ENCODE peak calls at places on chromosomes 5 and 9, in five cellular contexts. E is PC-3, J is mammary epithelial cell, D is astrocyte, S is GM23248. Z is an unnamed sample.

GRCh38 chr5:142472306-142472951 is 147.6 kb upstream of the SPRY4 start:
- DNase-seq in E (peak), J (peak), D (peak), S (peak), Z (peak)

GRCh38 chr5:150142800-150143724 is 12.6 kb downstream of the PDGFRB start:
- DNase-seq in E (peak), J (peak), D (peak), S (peak), Z (no peak)

GRCh38 chr5:34571380-34572041 is 84.6 kb upstream of the RAI14 start:
- DNase-seq in E (no peak), J (peak), D (peak), S (peak), Z (no peak)

GRCh38 chr9:35518212-35518917 is 28.5 kb downstream of the RUSC2 start:
- DNase-seq in E (peak), J (peak), D (peak), S (peak), Z (peak)

GRCh38 chr9:97853056-97853843 is at the start of gene FOXE1:
- DNase-seq in E (no peak), J (peak), D (no peak), S (no peak), Z (no peak)

GRCh38 chr9:86749530-86750275 is 197.6 kb downstream of the GAS1 start:
- DNase-seq in E (no peak), J (no peak), D (peak), S (peak), Z (no peak)

GRCh38 chr5:10866913-10867312 is 105.9 kb upstream of the DAP start:
- DNase-seq in E (peak), J (no peak), D (no peak), S (no peak), Z (no peak)

GRCh38 chr5:75048457-75048953 is 3.9 kb downstream of the GCNT4 start:
- DNase-seq in E (no peak), J (no peak), D (peak), S (peak), Z (no peak)

GRCh38 chr9:75238311-75238976 is 150.1 kb downstream of the OSTF1 start:
- DNase-seq in E (peak), J (peak), D (peak), S (peak), Z (no peak)

GRCh38 chr5:176670449-176670848 is 23.2 kb downstream of the TSPAN17 start:
- DNase-seq in E (no peak), J (no peak), D (no peak), S (no peak), Z (no peak)

GRCh38 chr9:133705576-133705975 is 32.6 kb downstream of the SARDH start:
- DNase-seq in E (no peak), J (no peak), D (no peak), S (no peak), Z (no peak)

GRCh38 chr5:98309785-98310566 is 463.5 kb upstream of the RGMB start:
- DNase-seq in E (peak), J (peak), D (peak), S (peak), Z (peak)

GRCh38 chr9:75889577-75889976 is 896 bp upstream of the PCSK5 start:
- DNase-seq in E (no peak), J (no peak), D (no peak), S (no peak), Z (no peak)

GRCh38 chr9:35756275-35756742 is 2.2 kb upstream of the MSMP start:
- DNase-seq in E (peak), J (no peak), D (no peak), S (no peak), Z (no peak)

GRCh38 chr5:16916262-16916878 is 19.7 kb downstream of the MYO10 start:
- DNase-seq in E (peak), J (peak), D (peak), S (peak), Z (no peak)

GRCh38 chr9:121885345-121885901 is 207.7 kb downstream of the TTLL11 start:
- DNase-seq in E (no peak), J (no peak), D (peak), S (no peak), Z (no peak)

GRCh38 chr5:2110934-2111462 is 228.3 kb upstream of the IRX4 start:
- DNase-seq in E (no peak), J (no peak), D (no peak), S (no peak), Z (no peak)

GRCh38 chr9:38022203-38022602 is 46.8 kb downstream of the SHB start:
- DNase-seq in E (no peak), J (no peak), D (no peak), S (no peak), Z (no peak)

GRCh38 chr5:125408582-125409069 is 662.2 kb upstream of the ZNF608 start:
- DNase-seq in E (peak), J (peak), D (peak), S (peak), Z (peak)

GRCh38 chr5:39214912-39215709 is 4.3 kb downstream of the FYB1 start:
- DNase-seq in E (no peak), J (no peak), D (no peak), S (no peak), Z (no peak)

GRCh38 chr9:21854594-21854993 is 52.2 kb downstream of the MTAP start:
- DNase-seq in E (peak), J (peak), D (peak), S (peak), Z (no peak)

GRCh38 chr9:96342553-96343245 is 40.7 kb upstream of the HSD17B3 start:
- DNase-seq in E (no peak), J (no peak), D (no peak), S (no peak), Z (no peak)

GRCh38 chr5:78458843-78459242 is 98.4 kb downstream of the SCAMP1 start:
- DNase-seq in E (no peak), J (no peak), D (no peak), S (no peak), Z (no peak)

GRCh38 chr9:87714819-87715218 is 11.1 kb upstream of the CTSL start:
- DNase-seq in E (peak), J (peak), D (peak), S (peak), Z (no peak)

GRCh38 chr5:77168187-77168883 is 42.1 kb upstream of the PDE8B start:
- DNase-seq in E (peak), J (no peak), D (no peak), S (peak), Z (no peak)

GRCh38 chr5:133523013-133523658 is 89.2 kb downstream of the FSTL4 start:
- DNase-seq in E (no peak), J (no peak), D (no peak), S (no peak), Z (no peak)

GRCh38 chr9:134487066-134487710 is 154.4 kb upstream of the COL5A1 start:
- DNase-seq in E (no peak), J (no peak), D (no peak), S (no peak), Z (no peak)

GRCh38 chr5:66697796-66698564 is 101.8 kb downstream of the MAST4 start:
- DNase-seq in E (no peak), J (no peak), D (no peak), S (no peak), Z (no peak)

GRCh38 chr5:88944751-88945507 is 61.9 kb upstream of the MEF2C start:
- DNase-seq in E (peak), J (no peak), D (peak), S (peak), Z (no peak)

GRCh38 chr9:108953983-108954574 is 19.9 kb downstream of the ABITRAM start:
- DNase-seq in E (peak), J (peak), D (peak), S (peak), Z (no peak)

GRCh38 chr9:92342825-92343488 is 17.2 kb downstream of the CENPP start:
- DNase-seq in E (peak), J (no peak), D (peak), S (peak), Z (no peak)

GRCh38 chr9:126775926-126776325 is 28.9 kb upstream of the ZBTB43 start:
- DNase-seq in E (peak), J (no peak), D (no peak), S (no peak), Z (no peak)

GRCh38 chr9:107284636-107285035 is 1.6 kb downstream of the RAD23B start:
- DNase-seq in E (no peak), J (no peak), D (no peak), S (peak), Z (no peak)

GRCh38 chr9:89527084-89527483 is 29.2 kb upstream of the SEMA4D start:
- DNase-seq in E (no peak), J (no peak), D (no peak), S (no peak), Z (no peak)

GRCh38 chr5:139492700-139493192 is 10.2 kb upstream of the STING1 start:
- DNase-seq in E (peak), J (peak), D (peak), S (peak), Z (no peak)

GRCh38 chr5:141958113-141958512 is at the start of gene PCDH12:
- DNase-seq in E (no peak), J (no peak), D (no peak), S (peak), Z (no peak)

GRCh38 chr5:159094745-159095144 is 5.0 kb downstream of the EBF1 start:
- DNase-seq in E (peak), J (no peak), D (peak), S (peak), Z (no peak)

GRCh38 chr9:94740191-94740874 is 13.8 kb downstream of the AOPEP start:
- DNase-seq in E (no peak), J (no peak), D (no peak), S (no peak), Z (no peak)

GRCh38 chr9:73114058-73114457 is 37.6 kb upstream of the ANXA1 start:
- DNase-seq in E (no peak), J (no peak), D (no peak), S (no peak), Z (no peak)

GRCh38 chr9:136133959-136134484 is 15.3 kb upstream of the TMEM250 start:
- DNase-seq in E (no peak), J (no peak), D (no peak), S (no peak), Z (no peak)

GRCh38 chr9:136133191-136133958 is 14.7 kb upstream of the TMEM250 start:
- DNase-seq in E (no peak), J (no peak), D (no peak), S (peak), Z (no peak)

GRCh38 chr9:136129176-136129575 is 10.5 kb upstream of the TMEM250 start:
- DNase-seq in E (no peak), J (no peak), D (no peak), S (no peak), Z (no peak)

GRCh38 chr9:136132500-136133050 is 13.9 kb upstream of the TMEM250 start:
- DNase-seq in E (no peak), J (no peak), D (no peak), S (no peak), Z (no peak)

GRCh38 chr9:136131629-136132499 is 13.2 kb upstream of the TMEM250 start:
- DNase-seq in E (no peak), J (no peak), D (no peak), S (no peak), Z (no peak)
- TF ChIP-seq EZH2 in E (no peak), J (no peak), D (peak), S (peak), Z (peak)

GRCh38 chr9:33288235-33288634 is 2.1 kb upstream of the NFX1 start:
- DNase-seq in E (no peak), J (no peak), D (no peak), S (no peak), Z (no peak)

GRCh38 chr9:33290247-33290993 is at the start of gene NFX1:
- DNase-seq in E (peak), J (peak), D (peak), S (peak), Z (peak)

GRCh38 chr9:33289501-33289900 is 815 bp upstream of the NFX1 start:
- DNase-seq in E (no peak), J (no peak), D (no peak), S (peak), Z (no peak)

GRCh38 chr9:33289936-33290246 is 425 bp upstream of the NFX1 start:
- DNase-seq in E (no peak), J (no peak), D (no peak), S (no peak), Z (no peak)

GRCh38 chr9:33288828-33289483 is 1.4 kb upstream of the NFX1 start:
- DNase-seq in E (no peak), J (no peak), D (no peak), S (no peak), Z (no peak)
- H3K4me2 ChIP-seq in E (peak), J (no peak), D (peak), S (no peak), Z (no peak)

GRCh38 chr5:91367908-91368648 is 15.0 kb downstream of the ARRDC3 start:
- DNase-seq in E (no peak), J (no peak), D (no peak), S (no peak), Z (no peak)

GRCh38 chr5:91367374-91367773 is 15.7 kb downstream of the ARRDC3 start:
- DNase-seq in E (no peak), J (no peak), D (no peak), S (no peak), Z (no peak)

GRCh38 chr5:91366571-91366970 is 16.5 kb downstream of the ARRDC3 start:
- DNase-seq in E (no peak), J (no peak), D (no peak), S (peak), Z (no peak)

GRCh38 chr5:91373016-91373415 is 10.1 kb downstream of the ARRDC3 start:
- DNase-seq in E (no peak), J (no peak), D (no peak), S (no peak), Z (no peak)

DNA sequence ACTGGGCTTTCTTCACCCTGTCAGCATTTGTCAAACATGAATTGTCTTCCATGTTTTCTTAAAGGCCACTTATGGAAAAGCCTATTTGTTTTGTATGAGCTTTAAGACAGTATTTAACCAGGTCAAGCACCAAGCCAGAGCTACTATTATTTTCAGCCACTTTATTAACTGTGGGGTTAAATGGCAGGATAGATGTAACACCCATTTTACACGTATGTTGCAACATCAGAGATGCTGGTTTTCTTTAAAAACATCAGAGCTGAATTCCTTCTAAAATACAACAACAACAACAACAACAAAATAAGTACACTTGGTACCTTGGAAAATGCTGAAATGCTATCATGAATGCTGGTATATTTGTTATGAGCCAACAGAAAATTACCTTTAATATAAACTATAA is 13.6 kb downstream of the ARRDC3 start:
- DNase-seq in E (no peak), J (no peak), D (no peak), S (no peak), Z (no peak)
- H3K27ac ChIP-seq in E (no peak), J (no peak), D (no peak), S (no peak), Z (no peak)

GRCh38 chr5:132012385-132013005 is 1.0 kb upstream of the ACSL6 start:
- DNase-seq in E (peak), J (peak), D (peak), S (peak), Z (no peak)
- TF ChIP-seq EZH2 in E (no peak), J (peak), D (no peak), S (no peak), Z (peak)

DNA sequence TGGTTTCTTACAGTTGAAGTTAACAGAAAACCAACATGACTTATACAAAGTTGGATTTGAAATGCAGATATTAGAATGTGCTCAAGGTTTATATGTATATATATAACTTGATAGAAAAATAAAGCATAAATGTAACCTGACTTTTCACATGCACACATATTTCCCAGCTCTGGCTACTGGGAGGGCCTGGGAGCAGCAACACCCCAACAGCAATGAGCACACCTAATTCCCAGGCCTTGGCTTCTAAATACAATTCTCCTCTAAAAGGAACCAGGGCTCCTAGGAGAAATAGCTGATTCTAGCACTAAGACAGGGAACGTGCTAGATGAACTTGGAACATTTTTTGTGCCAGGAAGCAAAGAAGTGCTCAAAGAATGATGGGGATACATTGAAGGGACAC is 42.1 kb downstream of the DENND1A start:
- DNase-seq in E (no peak), J (no peak), D (no peak), S (no peak), Z (no peak)
- H3K4me2 ChIP-seq in E (no peak), J (no peak), D (no peak), S (no peak), Z (no peak)

GRCh38 chr9:115946530-115946929 is 207.1 kb upstream of the PAPPA start:
- DNase-seq in E (peak), J (no peak), D (peak), S (no peak), Z (no peak)
- H3K27ac ChIP-seq in E (no peak), J (no peak), D (no peak), S (no peak), Z (no peak)

GRCh38 chr5:112417931-112418358 is 1.1 kb downstream of the EPB41L4A start:
- DNase-seq in E (peak), J (peak), D (peak), S (peak), Z (no peak)

GRCh38 chr5:112419050-112419595 is at the start of gene EPB41L4A:
- DNase-seq in E (no peak), J (peak), D (no peak), S (peak), Z (no peak)

GRCh38 chr5:112419596-112420110 is 576 bp upstream of the EPB41L4A start:
- DNase-seq in E (no peak), J (peak), D (no peak), S (peak), Z (no peak)

GRCh38 chr5:112420111-112420864 is 1.2 kb upstream of the EPB41L4A start:
- DNase-seq in E (peak), J (peak), D (peak), S (peak), Z (no peak)

GRCh38 chr5:112418412-112419049 is 546 bp downstream of the EPB41L4A start:
- DNase-seq in E (no peak), J (peak), D (no peak), S (peak), Z (no peak)
- TF ChIP-seq EZH2 in E (no peak), J (peak), D (no peak), S (no peak), Z (no peak)

GRCh38 chr9:114224247-114224610 is 68.9 kb downstream of the COL27A1 start:
- DNase-seq in E (peak), J (peak), D (peak), S (peak), Z (no peak)
- H3K4me2 ChIP-seq in E (peak), J (no peak), D (peak), S (peak), Z (no peak)

DNA sequence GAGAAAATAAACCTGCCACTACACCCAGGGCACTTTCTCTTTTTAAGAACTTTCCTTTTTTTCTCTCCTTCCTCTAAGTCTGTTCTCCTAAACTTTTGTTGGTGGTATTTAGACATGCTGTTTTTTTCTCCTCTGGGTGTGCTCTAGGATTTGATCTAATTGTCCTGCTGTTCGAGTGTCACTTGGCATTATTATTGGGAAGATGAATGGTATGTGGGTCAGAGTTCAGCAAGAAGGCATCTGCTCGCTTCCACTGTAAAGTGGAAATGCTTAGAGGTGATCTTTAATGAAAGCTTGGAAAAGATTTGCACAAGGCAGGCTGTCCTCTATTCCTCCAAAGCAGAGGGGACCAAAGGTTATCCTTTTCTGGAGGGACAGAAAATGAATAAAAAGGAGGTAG is 1.3 kb upstream of the PLPPR1 start:
- DNase-seq in E (no peak), J (no peak), D (no peak), S (no peak), Z (no peak)
- H3K27ac ChIP-seq in E (no peak), J (no peak), D (no peak), S (no peak), Z (no peak)